ENCODE peak calls at places on chromosomes 6 and 20, in eight cellular contexts. V is midbrain, C is activated T-helper 1 cell treated with Interleukin-2 at 50 U/mL for 16 hours, X is epithelial cell of prostate, Y is nucleus accumbens, I is G401, H is GM23248, B is RWPE1. J is an unnamed sample.

GRCh38 chr6:47111685-47112084 is 69.6 kb upstream of the ADGRF1 start:
- DNase-seq in V (no peak), C (no peak), X (no peak), Y (no peak), I (no peak), H (no peak), B (peak), J (no peak)

GRCh38 chr6:132820629-132821381 is 6.4 kb downstream of the RPS12 start:
- DNase-seq in V (no peak), C (no peak), X (no peak), Y (no peak), I (peak), H (peak), B (no peak), J (no peak)

GRCh38 chr20:5402903-5403531 is 86.3 kb upstream of the PROKR2 start:
- DNase-seq in V (no peak), C (no peak), X (no peak), Y (no peak), I (no peak), H (peak), B (peak), J (peak)

GRCh38 chr6:130815200-130816071 is 11.8 kb upstream of the SMLR1 start:
- DNase-seq in V (no peak), C (no peak), X (no peak), Y (no peak), I (no peak), H (no peak), B (no peak), J (no peak)

GRCh38 chr20:2751347-2751867 is 49.0 kb downstream of the CPXM1 start:
- DNase-seq in V (no peak), C (no peak), X (no peak), Y (no peak), I (no peak), H (no peak), B (no peak), J (no peak)

GRCh38 chr6:78611097-78611625 is 256.2 kb upstream of the IRAK1BP1 start:
- DNase-seq in V (no peak), C (no peak), X (no peak), Y (no peak), I (no peak), H (no peak), B (no peak), J (no peak)

GRCh38 chr20:40173877-40174276 is 515.2 kb downstream of the MAFB start:
- DNase-seq in V (no peak), C (no peak), X (no peak), Y (no peak), I (no peak), H (no peak), B (no peak), J (no peak)

GRCh38 chr20:61369731-61370520 is 117.9 kb downstream of the CDH4 start:
- DNase-seq in V (no peak), C (no peak), X (no peak), Y (no peak), I (no peak), H (no peak), B (no peak), J (no peak)

GRCh38 chr6:34151321-34152041 is 5.6 kb upstream of the GRM4 start:
- DNase-seq in V (no peak), C (no peak), X (no peak), Y (no peak), I (peak), H (no peak), B (no peak), J (peak)

GRCh38 chr6:154993026-154993425 is 2.1 kb upstream of the TIAM2 start:
- DNase-seq in V (no peak), C (no peak), X (no peak), Y (no peak), I (no peak), H (peak), B (peak), J (no peak)

GRCh38 chr6:127520061-127520460 is 926 bp upstream of the MTCL3 start:
- DNase-seq in V (no peak), C (no peak), X (no peak), Y (no peak), I (no peak), H (peak), B (no peak), J (no peak)

GRCh38 chr20:54633903-54634302 is 158.5 kb downstream of the DOK5 start:
- DNase-seq in V (no peak), C (no peak), X (no peak), Y (no peak), I (peak), H (no peak), B (no peak), J (no peak)

GRCh38 chr6:43265564-43265963 is 22.3 kb downstream of the TTBK1 start:
- DNase-seq in V (no peak), C (no peak), X (no peak), Y (no peak), I (no peak), H (no peak), B (no peak), J (no peak)

GRCh38 chr6:142784344-142784743 is 160.6 kb downstream of the HIVEP2 start:
- DNase-seq in V (peak), C (no peak), X (no peak), Y (no peak), I (no peak), H (no peak), B (no peak), J (no peak)

GRCh38 chr6:16625319-16626240 is 135.7 kb downstream of the ATXN1 start:
- DNase-seq in V (no peak), C (no peak), X (no peak), Y (no peak), I (no peak), H (peak), B (no peak), J (no peak)

GRCh38 chr6:164563866-164564265 is 745.5 kb downstream of the C6orf118 start:
- DNase-seq in V (peak), C (no peak), X (no peak), Y (no peak), I (no peak), H (no peak), B (no peak), J (no peak)

GRCh38 chr6:53043626-53044025 is 21.6 kb upstream of the FBXO9 start:
- DNase-seq in V (no peak), C (no peak), X (no peak), Y (no peak), I (no peak), H (peak), B (no peak), J (peak)

GRCh38 chr6:80543598-80544181 is 437.2 kb downstream of the BCKDHB start:
- DNase-seq in V (no peak), C (no peak), X (no peak), Y (no peak), I (no peak), H (peak), B (peak), J (no peak)

GRCh38 chr6:149213829-149214228 is 103.7 kb upstream of the TAB2 start:
- DNase-seq in V (no peak), C (no peak), X (no peak), Y (no peak), I (no peak), H (peak), B (no peak), J (no peak)

GRCh38 chr6:5674723-5675122 is 332.0 kb downstream of the NRN1 start:
- DNase-seq in V (peak), C (no peak), X (no peak), Y (no peak), I (no peak), H (no peak), B (no peak), J (no peak)

GRCh38 chr6:161031721-161032495 is 40.3 kb downstream of the MAP3K4 start:
- DNase-seq in V (no peak), C (no peak), X (no peak), Y (no peak), I (no peak), H (peak), B (peak), J (no peak)

GRCh38 chr20:49028684-49029083 is 17.4 kb upstream of the CSE1L start:
- DNase-seq in V (peak), C (no peak), X (no peak), Y (no peak), I (peak), H (peak), B (peak), J (peak)

GRCh38 chr20:23959054-23959453 is 29.5 kb downstream of the GGTLC1 start:
- DNase-seq in V (no peak), C (no peak), X (no peak), Y (no peak), I (no peak), H (no peak), B (no peak), J (no peak)

GRCh38 chr6:30357678-30358339 is 12.9 kb downstream of the RPP21 start:
- DNase-seq in V (peak), C (no peak), X (peak), Y (no peak), I (peak), H (peak), B (peak), J (peak)

GRCh38 chr20:33684533-33685327 is 1.5 kb downstream of the E2F1 start:
- DNase-seq in V (no peak), C (no peak), X (no peak), Y (no peak), I (no peak), H (no peak), B (no peak), J (peak)

GRCh38 chr6:116672306-116672705 is 3.7 kb upstream of the ZUP1 start:
- DNase-seq in V (no peak), C (no peak), X (no peak), Y (no peak), I (no peak), H (no peak), B (no peak), J (no peak)

GRCh38 chr6:134351615-134352474 is 33.9 kb upstream of the SGK1 start:
- DNase-seq in V (no peak), C (no peak), X (no peak), Y (no peak), I (no peak), H (no peak), B (no peak), J (peak)

GRCh38 chr6:109239192-109239917 is 142.9 kb downstream of the CD164 start:
- DNase-seq in V (no peak), C (no peak), X (no peak), Y (no peak), I (no peak), H (peak), B (no peak), J (no peak)

GRCh38 chr6:56359201-56359899 is 112.0 kb upstream of the COL21A1 start:
- DNase-seq in V (peak), C (peak), X (no peak), Y (no peak), I (peak), H (peak), B (peak), J (peak)

GRCh38 chr20:46572181-46572580 is 21.7 kb upstream of the OCSTAMP start:
- DNase-seq in V (peak), C (no peak), X (no peak), Y (peak), I (peak), H (no peak), B (no peak), J (no peak)

GRCh38 chr20:24980321-24981053 is 12.1 kb downstream of the APMAP start:
- DNase-seq in V (no peak), C (no peak), X (no peak), Y (no peak), I (no peak), H (no peak), B (no peak), J (no peak)

GRCh38 chr6:106256201-106256968 is 69.2 kb downstream of the ATG5 start:
- DNase-seq in V (no peak), C (no peak), X (no peak), Y (no peak), I (no peak), H (peak), B (no peak), J (no peak)

GRCh38 chr6:79028641-79029314 is 49.3 kb downstream of the PHIP start:
- DNase-seq in V (no peak), C (no peak), X (no peak), Y (no peak), I (no peak), H (no peak), B (no peak), J (no peak)

GRCh38 chr20:46963196-46963529 is 68.5 kb downstream of the EYA2 start:
- DNase-seq in V (no peak), C (no peak), X (no peak), Y (no peak), I (no peak), H (no peak), B (no peak), J (no peak)

GRCh38 chr6:6655805-6656251 is 67.3 kb downstream of the LY86 start:
- DNase-seq in V (no peak), C (no peak), X (no peak), Y (no peak), I (no peak), H (no peak), B (no peak), J (no peak)

GRCh38 chr6:30990422-30991086 is 7.0 kb downstream of the MUC21 start:
- DNase-seq in V (no peak), C (no peak), X (no peak), Y (no peak), I (no peak), H (no peak), B (no peak), J (peak)

GRCh38 chr20:33423141-33423834 is 20.3 kb downstream of the SNTA1 start:
- DNase-seq in V (no peak), C (no peak), X (no peak), Y (no peak), I (no peak), H (peak), B (no peak), J (no peak)

GRCh38 chr6:63997217-63997616 is 361.6 kb downstream of the PHF3 start:
- DNase-seq in V (no peak), C (no peak), X (no peak), Y (no peak), I (no peak), H (no peak), B (no peak), J (no peak)